ENCODE peak calls at places on chromosomes 5 and 9, in eight cellular contexts. U is LHCN-M2; Z is naive B cell; R is A549; N is activated T-cell treated with anti-CD3 and anti-CD28 coated beads for 1 hour; W is stimulated activated naive CD8-positive, alpha-beta T cell treated with anti-CD3 and anti-CD28 coated beads, Interleukin-15, amount 100 ng/mL, for 72 hours; M is LoVo; P is stromal cell of bone marrow. C is an unnamed sample.

GRCh38 chr5:72633041-72633445 is 125.8 kb upstream of the ZNF366 start:
- DNase-seq in P (no peak), N (no peak), R (no peak), Z (no peak), U (no peak), M (no peak), W (no peak), C (no peak)

GRCh38 chr5:154486427-154486866 is 8.4 kb upstream of the HAND1 start:
- DNase-seq in M (no peak), W (no peak), Z (no peak), P (no peak), U (no peak), N (no peak), R (no peak), C (no peak)

GRCh38 chr9:89826186-89826585 is 221.4 kb downstream of the GADD45G start:
- DNase-seq in P (no peak), U (no peak), M (no peak), R (no peak), N (no peak), Z (no peak), W (no peak), C (no peak)

GRCh38 chr5:67612961-67613360 is 416.4 kb upstream of the CD180 start:
- DNase-seq in M (no peak), Z (no peak), P (no peak), W (no peak), R (no peak), U (no peak), N (no peak), C (no peak)

GRCh38 chr5:135317286-135317685 is 81.7 kb downstream of the MACROH2A1 start:
- DNase-seq in U (no peak), R (no peak), P (no peak), W (peak), Z (no peak), N (no peak), M (no peak), C (no peak)

GRCh38 chr9:36163840-36164175 is 5.4 kb upstream of the CCIN start:
- DNase-seq in R (peak), P (peak), M (no peak), U (peak), W (no peak), Z (no peak), N (no peak), C (no peak)

GRCh38 chr5:108321341-108321740 is 60.6 kb downstream of the FBXL17 start:
- DNase-seq in R (no peak), N (no peak), M (no peak), W (no peak), P (no peak), Z (no peak), U (no peak), C (no peak)

GRCh38 chr5:93675458-93676450 is 65.6 kb downstream of the POU5F2 start:
- DNase-seq in Z (no peak), R (no peak), M (no peak), U (peak), W (no peak), N (no peak), P (no peak), C (no peak)

GRCh38 chr9:99185328-99185632 is 36.5 kb downstream of the ALG2 start:
- DNase-seq in W (no peak), R (no peak), Z (no peak), U (no peak), P (no peak), N (no peak), M (no peak), C (no peak)

GRCh38 chr9:77595426-77596051 is 52.6 kb downstream of the GNA14 start:
- DNase-seq in U (no peak), W (no peak), P (no peak), N (no peak), Z (no peak), R (no peak), M (no peak), C (no peak)

GRCh38 chr9:72703574-72703973 is 182.2 kb downstream of the TMC1 start:
- DNase-seq in R (no peak), P (peak), M (no peak), U (peak), N (no peak), Z (no peak), W (no peak), C (peak)

C was measured in GM12878.